ENCODE peak calls at places on chromosomes 3 and 15, in five cellular contexts. P is K562; D is heart left ventricle; V is A673; O is CD8-positive, alpha-beta memory T cell. T is an unnamed sample.

GRCh38 chr3:98657429-98657828 is 64.0 kb upstream of the CPOX start:
- DNase-seq in P (peak), D (peak), V (peak), O (peak), T (no peak)

GRCh38 chr15:48112242-48112641 is 8.5 kb upstream of the SLC24A5 start:
- DNase-seq in P (no peak), D (no peak), V (peak), O (no peak), T (no peak)

GRCh38 chr15:64775551-64776401 is at the start of gene RBPMS2:
- DNase-seq in P (peak), D (peak), V (no peak), O (no peak), T (no peak)

GRCh38 chr3:2915826-2916225 is 194.3 kb downstream of the IL5RA start:
- DNase-seq in P (no peak), D (no peak), V (no peak), O (no peak), T (no peak)

GRCh38 chr3:134093906-134094305 is 64.2 kb upstream of the SLCO2A1 start:
- DNase-seq in P (no peak), D (no peak), V (no peak), O (no peak), T (no peak)

GRCh38 chr15:95565201-95565600 is 765.3 kb upstream of the NR2F2 start:
- DNase-seq in P (no peak), D (no peak), V (no peak), O (no peak), T (no peak)

GRCh38 chr3:134761213-134761612 is 33.8 kb upstream of the EPHB1 start:
- DNase-seq in P (no peak), D (no peak), V (no peak), O (no peak), T (no peak)

GRCh38 chr15:100602822-100603393 is 519 bp downstream of the ASB7 start:
- DNase-seq in P (peak), D (no peak), V (peak), O (no peak), T (no peak)

GRCh38 chr15:41934843-41935242 is 37.5 kb downstream of the EHD4 start:
- DNase-seq in P (no peak), D (no peak), V (peak), O (peak), T (no peak)

GRCh38 chr3:160665784-160666526 is 11.0 kb upstream of the ARL14 start:
- DNase-seq in P (no peak), D (no peak), V (no peak), O (no peak), T (no peak)

GRCh38 chr3:112858410-112859069 is 11.9 kb upstream of the CD200R1L start:
- DNase-seq in P (no peak), D (no peak), V (no peak), O (no peak), T (no peak)

GRCh38 chr15:76235186-76235826 is 76.0 kb downstream of the ETFA start:
- DNase-seq in P (no peak), D (no peak), V (peak), O (peak), T (no peak)

GRCh38 chr15:44545934-44546802 is 9.2 kb downstream of the EIF3J start:
- DNase-seq in P (no peak), D (no peak), V (no peak), O (no peak), T (no peak)

GRCh38 chr15:75718326-75718725 is 5.7 kb upstream of the CSPG4 start:
- DNase-seq in P (no peak), D (no peak), V (no peak), O (no peak), T (no peak)

GRCh38 chr3:187210091-187210490 is 12.8 kb downstream of the RTP1 start:
- DNase-seq in P (no peak), D (no peak), V (peak), O (no peak), T (no peak)
- H3K27ac ChIP-seq in P (no peak), D (no peak), V (no peak), O (no peak), T (no peak)

GRCh38 chr15:38255690-38256089 is 3.1 kb downstream of the SPRED1 start:
- DNase-seq in P (no peak), D (no peak), V (no peak), O (no peak), T (no peak)
- H3K27ac ChIP-seq in P (peak), D (peak), V (no peak), O (peak), T (no peak)

DNA sequence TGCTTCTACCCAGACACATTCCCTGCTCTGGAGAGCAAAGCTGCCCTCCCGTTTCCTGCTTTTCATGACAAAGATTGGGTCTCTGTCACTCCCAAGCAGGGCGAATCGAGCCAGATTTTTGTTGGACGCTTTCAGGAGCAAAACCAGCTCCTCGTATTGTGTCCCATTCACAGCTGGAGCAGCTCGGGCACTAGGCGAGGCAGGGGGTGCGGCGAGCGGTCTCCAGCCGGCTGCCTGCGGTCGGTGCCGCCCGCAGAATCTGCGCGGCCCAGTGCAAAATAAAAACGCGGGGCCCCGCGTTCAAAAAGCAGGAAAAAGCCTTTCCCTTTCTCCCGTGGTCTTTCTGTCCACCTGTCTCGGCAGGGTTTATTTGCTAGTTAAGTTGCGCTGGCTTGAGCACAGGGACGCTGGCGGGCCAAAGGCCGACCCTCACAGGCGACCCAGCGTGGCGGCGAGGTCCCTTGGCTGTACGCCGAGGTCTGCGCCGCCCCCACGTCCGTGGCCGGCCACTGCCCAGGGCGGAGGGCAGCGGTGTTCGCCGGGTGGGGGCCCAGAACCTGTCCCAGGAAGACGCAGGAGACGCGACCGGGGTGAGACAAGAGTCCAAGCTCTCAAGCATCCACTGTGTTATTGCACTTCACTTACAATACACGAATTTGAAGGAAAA is 71.2 kb downstream of the CYP19A1 start:
- DNase-seq in P (no peak), D (no peak), V (peak), O (no peak), T (no peak)
- H3K27ac ChIP-seq in P (no peak), D (no peak), V (no peak), O (no peak), T (no peak)

DNA sequence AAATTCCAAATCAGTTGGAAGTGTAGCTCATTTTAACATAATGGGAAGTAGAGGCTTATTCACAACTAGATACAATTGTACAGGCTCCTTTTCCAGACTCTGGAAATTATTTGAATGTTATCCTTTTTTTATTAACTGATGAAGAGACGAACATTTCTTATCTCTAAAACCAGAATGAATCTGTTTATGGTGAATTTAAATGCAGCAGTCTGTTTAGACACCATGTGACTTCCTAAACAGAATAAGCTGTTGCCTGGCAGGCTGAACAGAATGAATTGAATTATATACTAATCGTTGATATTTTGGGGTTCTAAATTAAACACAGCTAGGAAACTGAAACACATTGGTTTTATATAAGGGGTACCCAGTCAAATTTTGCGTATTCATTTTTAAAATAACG is 4.0 kb downstream of the SEC61A1 start:
- DNase-seq in P (no peak), D (no peak), V (no peak), O (no peak), T (no peak)
- H3K27ac ChIP-seq in P (no peak), D (no peak), V (no peak), O (no peak), T (no peak)

GRCh38 chr15:52193321-52193720 is 2.1 kb upstream of the GNB5 start:
- DNase-seq in P (no peak), D (no peak), V (no peak), O (no peak), T (no peak)
- H3K27ac ChIP-seq in P (no peak), D (no peak), V (no peak), O (no peak), T (no peak)

GRCh38 chr3:141116791-141117190 is 65.6 kb downstream of the SPSB4 start:
- DNase-seq in P (no peak), D (no peak), V (no peak), O (no peak), T (no peak)
- H3K27ac ChIP-seq in P (no peak), D (no peak), V (no peak), O (no peak), T (no peak)